ENCODE peak calls at places on chromosomes 16 and 17, in ten cellular contexts. F, O, T, K, N, C, Q, Y, U and H are unnamed samples.
A peak's percentile ranks its signal among the peaks of the same experiment; 100 is the strongest.

GRCh38 chr16:2523801-2524231 is 3.6 kb downstream of the AMDHD2 start:
- DNase-seq in F (no peak), O (no peak), T (no peak), K (no peak), N (no peak), C (no peak), Q (no peak), Y (no peak), U (no peak), H (no peak)

GRCh38 chr17:80724723-80725388 is 180.2 kb downstream of the RPTOR start:
- DNase-seq in F (no peak), O (peak; percentile 45), T (no peak), K (no peak), N (peak; percentile 32), C (no peak), Q (no peak), Y (peak; percentile 74), U (no peak), H (no peak)

GRCh38 chr16:1007284-1007850 is 25.8 kb downstream of the SOX8 start:
- DNase-seq in F (no peak), O (no peak), T (no peak), K (no peak), N (no peak), C (no peak), Q (no peak), Y (no peak), U (no peak), H (no peak)

GRCh38 chr16:51755039-51755501 is 604.0 kb upstream of the SALL1 start:
- DNase-seq in F (peak; percentile 36), O (no peak), T (no peak), K (no peak), N (no peak), C (no peak), Q (no peak), Y (peak; percentile 20), U (no peak), H (no peak)

GRCh38 chr17:2566056-2566455 is 27.4 kb upstream of the PAFAH1B1 start:
- DNase-seq in F (no peak), O (no peak), T (no peak), K (no peak), N (no peak), C (no peak), Q (no peak), Y (no peak), U (no peak), H (no peak)

GRCh38 chr16:55542459-55543082 is 23.9 kb upstream of the CAPNS2 start:
- DNase-seq in F (no peak), O (no peak), T (no peak), K (no peak), N (no peak), C (no peak), Q (no peak), Y (peak; percentile 73), U (no peak), H (no peak)

GRCh38 chr17:7282752-7283321 is 1.3 kb downstream of the SLC2A4 start:
- DNase-seq in F (no peak), O (no peak), T (no peak), K (no peak), N (no peak), C (no peak), Q (no peak), Y (no peak), U (no peak), H (no peak)

GRCh38 chr16:89314357-89314756 is 96.9 kb downstream of the ZNF778 start:
- DNase-seq in F (no peak), O (no peak), T (no peak), K (peak; percentile 44), N (no peak), C (peak; percentile 81), Q (peak; percentile 40), Y (no peak), U (peak; percentile 39), H (no peak)

GRCh38 chr17:80105762-80106161 is 4.4 kb downstream of the GAA start:
- DNase-seq in F (no peak), O (peak; percentile 70), T (no peak), K (no peak), N (no peak), C (no peak), Q (no peak), Y (peak; percentile 39), U (no peak), H (no peak)

GRCh38 chr16:2985893-2986355 is 5.7 kb upstream of the PKMYT1 start:
- DNase-seq in F (no peak), O (no peak), T (no peak), K (no peak), N (no peak), C (no peak), Q (no peak), Y (no peak), U (peak; percentile 87), H (no peak)

GRCh38 chr17:28008526-28008925 is 34.0 kb upstream of the NLK start:
- DNase-seq in F (peak; percentile 88), O (peak; percentile 7), T (peak; percentile 24), K (no peak), N (peak; percentile 14), C (no peak), Q (no peak), Y (peak; percentile 85), U (no peak), H (no peak)

GRCh38 chr16:3400446-3400778 is 392 bp downstream of the ZSCAN32 start:
- DNase-seq in F (no peak), O (no peak), T (no peak), K (no peak), N (no peak), C (no peak), Q (no peak), Y (no peak), U (no peak), H (no peak)

GRCh38 chr17:59160203-59161025 is 4.9 kb downstream of the PRR11 start:
- DNase-seq in F (no peak), O (no peak), T (no peak), K (no peak), N (no peak), C (no peak), Q (no peak), Y (no peak), U (no peak), H (no peak)

GRCh38 chr16:54720259-54720658 is 210.4 kb upstream of the IRX5 start:
- DNase-seq in F (no peak), O (no peak), T (no peak), K (no peak), N (no peak), C (no peak), Q (no peak), Y (no peak), U (no peak), H (no peak)

GRCh38 chr17:40538936-40539705 is 26.2 kb downstream of the CCR7 start:
- DNase-seq in F (no peak), O (no peak), T (no peak), K (no peak), N (no peak), C (peak; percentile 31), Q (no peak), Y (no peak), U (no peak), H (no peak)

GRCh38 chr16:85234310-85235235 is 122.3 kb upstream of the CIBAR2 start:
- DNase-seq in F (peak; percentile 98), O (no peak), T (no peak), K (no peak), N (no peak), C (no peak), Q (no peak), Y (peak; percentile 93), U (peak; percentile 75), H (no peak)

GRCh38 chr17:57080708-57081107 is 4.3 kb upstream of the AKAP1 start:
- DNase-seq in F (no peak), O (no peak), T (no peak), K (no peak), N (no peak), C (no peak), Q (no peak), Y (no peak), U (no peak), H (no peak)

GRCh38 chr17:56786989-56787482 is 46.7 kb downstream of the C17orf67 start:
- DNase-seq in F (no peak), O (no peak), T (peak; percentile 79), K (no peak), N (peak; percentile 74), C (peak; percentile 81), Q (peak; percentile 47), Y (peak; percentile 92), U (no peak), H (peak; percentile 73)

GRCh38 chr17:19336938-19337711 is 25.4 kb downstream of the B9D1 start:
- DNase-seq in F (peak; percentile 47), O (no peak), T (no peak), K (no peak), N (no peak), C (peak; percentile 60), Q (no peak), Y (peak; percentile 55), U (peak; percentile 49), H (no peak)